ENCODE peak calls at places on chromosome 5, in nine cellular contexts. I, W, X, E, V, C, G, A and Z are unnamed samples.
A peak's percentile ranks its signal among the peaks of the same experiment; 100 is the strongest.

GRCh38 chr5:67515020-67515689 is 318.6 kb upstream of the CD180 start:
- DNase-seq in A (no peak), X (no peak), E (no peak), C (peak; percentile 2), G (no peak), V (no peak), W (no peak), I (no peak), Z (no peak)

GRCh38 chr5:1930501-1930879 is 47.8 kb upstream of the IRX4 start:
- DNase-seq in I (no peak), C (no peak), E (peak; percentile 20), V (no peak), W (no peak), X (no peak), G (no peak), A (peak; percentile 48), Z (no peak)

GRCh38 chr5:64818245-64818644 is 49.5 kb downstream of the CWC27 start:
- DNase-seq in I (peak; percentile 65), X (peak; percentile 9), W (no peak), A (no peak), V (no peak), G (no peak), E (no peak), C (no peak), Z (no peak)

GRCh38 chr5:96474073-96474472 is 41.0 kb upstream of the PCSK1 start:
- DNase-seq in V (no peak), W (no peak), E (no peak), I (no peak), X (no peak), G (no peak), C (no peak), A (no peak), Z (no peak)

GRCh38 chr5:132825824-132826391 is 4.5 kb downstream of the SHROOM1 start:
- DNase-seq in C (no peak), G (no peak), V (no peak), X (no peak), W (peak; percentile 59), A (no peak), E (no peak), I (no peak), Z (no peak)

GRCh38 chr5:177005619-177006264 is 837 bp downstream of the UIMC1 start:
- DNase-seq in V (no peak), X (peak; percentile 72), E (peak; percentile 66), A (peak; percentile 87), C (peak; percentile 33), W (peak; percentile 56), G (peak; percentile 71), I (peak; percentile 72), Z (peak; percentile 39)

GRCh38 chr5:39178171-39178570 is 41.2 kb downstream of the FYB1 start:
- DNase-seq in V (peak; percentile 37), E (no peak), C (no peak), X (peak; percentile 33), W (no peak), A (no peak), I (peak; percentile 79), G (no peak), Z (no peak)

GRCh38 chr5:64312496-64312895 is 146.9 kb downstream of the RNF180 start:
- DNase-seq in W (no peak), X (no peak), A (no peak), G (no peak), I (no peak), V (no peak), C (no peak), E (no peak), Z (no peak)

GRCh38 chr5:76990899-76991475 is 38.1 kb downstream of the CRHBP start:
- DNase-seq in V (no peak), C (no peak), X (no peak), I (no peak), E (no peak), A (no peak), W (no peak), G (no peak), Z (no peak)

GRCh38 chr5:105230516-105230915 is 1667.9 kb upstream of the NUDT12 start:
- DNase-seq in I (no peak), G (peak; percentile 39), C (no peak), W (no peak), X (no peak), V (no peak), A (no peak), E (no peak), Z (no peak)

GRCh38 chr5:74363603-74364205 is 276.8 kb downstream of the ENC1 start:
- DNase-seq in E (no peak), X (no peak), A (no peak), V (peak; percentile 66), W (no peak), G (no peak), I (no peak), C (no peak), Z (no peak)

GRCh38 chr5:137560414-137560813 is 61.3 kb upstream of the SPOCK1 start:
- DNase-seq in A (no peak), X (peak; percentile 8), C (no peak), W (no peak), G (no peak), V (peak; percentile 79), E (no peak), I (peak; percentile 76), Z (no peak)

GRCh38 chr5:80955082-80955481 is 5.1 kb upstream of the RASGRF2 start:
- DNase-seq in C (no peak), E (no peak), W (no peak), A (no peak), I (no peak), X (no peak), V (no peak), G (no peak), Z (no peak)

GRCh38 chr5:112316731-112317130 is 102.3 kb downstream of the EPB41L4A start:
- DNase-seq in E (no peak), A (no peak), I (no peak), X (no peak), V (no peak), W (no peak), C (no peak), G (no peak), Z (no peak)

GRCh38 chr5:73617510-73618279 is 8.3 kb upstream of the ARHGEF28 start:
- DNase-seq in V (no peak), G (no peak), W (no peak), A (no peak), I (peak; percentile 41), X (peak; percentile 26), C (no peak), E (no peak), Z (no peak)

GRCh38 chr5:14186132-14186830 is 43.1 kb downstream of the TRIO start:
- DNase-seq in E (no peak), G (no peak), V (no peak), A (no peak), C (no peak), W (no peak), I (peak; percentile 95), X (peak; percentile 65), Z (no peak)

GRCh38 chr5:174535691-174536090 is 188.7 kb upstream of the MSX2 start:
- DNase-seq in A (no peak), G (no peak), E (no peak), C (no peak), X (no peak), W (no peak), I (peak; percentile 78), V (no peak), Z (no peak)

GRCh38 chr5:62594364-62594984 is 15.9 kb downstream of the LRRC70 start:
- DNase-seq in I (no peak), C (no peak), V (no peak), W (no peak), E (no peak), X (no peak), A (no peak), G (no peak), Z (no peak)

GRCh38 chr5:174058433-174059122 is 13.1 kb downstream of the NSG2 start:
- DNase-seq in A (no peak), E (no peak), I (no peak), V (peak; percentile 66), W (no peak), G (no peak), X (no peak), C (no peak), Z (no peak)

GRCh38 chr5:172617817-172618216 is 23.2 kb upstream of the NEURL1B start:
- DNase-seq in G (no peak), E (no peak), I (no peak), C (no peak), A (no peak), W (peak; percentile 56), V (no peak), X (no peak), Z (no peak)

GRCh38 chr5:141506381-141507155 is 17.7 kb downstream of the PCDHGC5 start:
- DNase-seq in E (no peak), I (no peak), C (no peak), G (no peak), V (no peak), X (no peak), A (no peak), W (no peak), Z (no peak)
- H3K4me1 ChIP-seq in E (peaks cover 13% of the 10 kb centered on the region), I (peaks cover 13% of the 10 kb centered on the region), C (no peaks in the 10 kb centered on the region), G (no peaks in the 10 kb centered on the region), V (peaks cover 38% of the 10 kb centered on the region), X (peaks cover 16% of the 10 kb centered on the region), A (peaks cover 21% of the 10 kb centered on the region), W (peaks cover 4% of the 10 kb centered on the region), Z (peaks cover 10% of the 10 kb centered on the region)

DNA sequence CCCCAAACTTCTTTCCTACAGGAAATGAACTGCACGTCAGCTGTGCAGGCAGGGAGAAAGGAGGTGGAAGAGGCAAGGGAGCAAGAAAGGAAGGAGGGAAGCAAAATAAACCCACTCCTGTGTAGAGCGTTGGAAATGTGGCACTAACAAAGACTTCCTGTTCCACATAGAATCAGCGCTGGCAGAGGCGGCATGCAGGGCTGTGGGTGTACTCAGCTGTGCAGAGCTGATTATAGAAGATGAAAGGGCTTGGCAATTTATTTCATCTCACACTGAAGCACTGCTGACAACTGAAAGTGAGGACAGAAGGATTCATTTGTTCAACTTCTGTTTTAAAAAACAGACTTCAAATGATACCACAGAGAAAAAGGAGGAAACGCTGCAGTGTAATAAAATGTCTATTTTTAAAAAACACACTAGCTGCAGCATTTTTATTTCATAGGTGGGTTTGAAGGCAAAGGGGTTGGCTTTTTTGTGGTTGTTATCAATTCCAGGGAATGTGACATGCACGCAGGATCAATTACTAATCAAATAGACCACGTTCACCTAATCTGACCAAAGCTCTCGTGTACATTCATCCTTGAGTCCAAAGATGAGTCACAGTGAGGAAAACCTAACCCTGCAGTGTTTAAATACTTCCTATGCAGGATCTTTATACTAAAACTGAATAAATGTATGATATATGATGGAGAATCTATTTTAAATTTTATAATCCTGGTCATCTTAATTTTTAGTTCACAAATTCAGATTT is 583.5 kb downstream of the ZNF608 start:
- DNase-seq in X (no peak), W (no peak), A (no peak), C (no peak), G (no peak), I (peak; percentile 58), V (no peak), E (no peak), Z (no peak)
- H3K4me1 ChIP-seq in X (peaks cover 13% of the 10 kb centered on the region), W (no peaks in the 10 kb centered on the region), A (no peaks in the 10 kb centered on the region), C (no peaks in the 10 kb centered on the region), G (peaks cover 17% of the 10 kb centered on the region), I (peaks cover 9% of the 10 kb centered on the region), V (peaks cover 10% of the 10 kb centered on the region), E (no peaks in the 10 kb centered on the region), Z (no peaks in the 10 kb centered on the region)

GRCh38 chr5:170293273-170293672 is 4.3 kb downstream of the LCP2 start:
- DNase-seq in C (peak; percentile 49), I (no peak), V (no peak), X (no peak), G (no peak), W (peak; percentile 36), E (no peak), A (no peak), Z (no peak)
- H3K4me1 ChIP-seq in C (peaks cover 70% of the 10 kb centered on the region), I (no peaks in the 10 kb centered on the region), V (peaks cover 11% of the 10 kb centered on the region), X (no peaks in the 10 kb centered on the region), G (no peaks in the 10 kb centered on the region), W (no peaks in the 10 kb centered on the region), E (peaks cover 6% of the 10 kb centered on the region), A (no peaks in the 10 kb centered on the region), Z (no peaks in the 10 kb centered on the region)

GRCh38 chr5:136053336-136054121 is 24.7 kb downstream of the TGFBI start:
- DNase-seq in W (no peak), E (no peak), I (peak; percentile 94), G (peak; percentile 93), C (no peak), A (peak; percentile 72), X (peak; percentile 79), V (no peak), Z (peak; percentile 39)
- H3K4me1 ChIP-seq in W (no peaks in the 10 kb centered on the region), E (peaks cover 6% of the 10 kb centered on the region), I (peaks cover 38% of the 10 kb centered on the region), G (peaks cover 70% of the 10 kb centered on the region), C (no peaks in the 10 kb centered on the region), A (no peaks in the 10 kb centered on the region), X (no peaks in the 10 kb centered on the region), V (peaks cover 52% of the 10 kb centered on the region), Z (peaks cover 8% of the 10 kb centered on the region)